ENCODE peak calls at places on chromosome 21, in seven cellular contexts. R is HFF-Myc; S is stimulated activated CD4-positive, alpha-beta T cell treated with anti-CD3 and anti-CD28 coated beads, Interleukin-2, amount 100 ng/mL, for 48 hours; B is HS-5; O is hippocampal formation; E is NCI-H1417; Q is NCI-H1105 treated with DMSO at 0.1 percent for 48 hours. D is an unnamed sample.

GRCh38 chr21:32803651-32804050 is 32.1 kb upstream of the PAXBP1 start:
- DNase-seq in B (no peak), R (no peak), O (no peak), S (no peak), Q (no peak), E (no peak), D (no peak)

GRCh38 chr21:16071082-16071481 is 341.3 kb downstream of the USP25 start:
- DNase-seq in S (no peak), E (peak), Q (peak), B (no peak), R (no peak), O (peak), D (no peak)

GRCh38 chr21:37435120-37435519 is 68.5 kb downstream of the DYRK1A start:
- DNase-seq in Q (peak), R (peak), S (no peak), E (peak), B (no peak), O (peak), D (peak)

GRCh38 chr21:30072496-30072895 is 94.1 kb downstream of the CLDN17 start:
- DNase-seq in S (no peak), O (no peak), E (peak), R (peak), B (peak), Q (no peak), D (no peak)

GRCh38 chr21:29834617-29835016 is 105.2 kb downstream of the GRIK1 start:
- DNase-seq in R (no peak), S (no peak), O (no peak), Q (no peak), B (no peak), E (no peak), D (no peak)

GRCh38 chr21:44709426-44710293 is 1.7 kb downstream of the TSPEAR start:
- DNase-seq in B (no peak), S (no peak), Q (peak), O (no peak), E (peak), R (no peak), D (no peak)

GRCh38 chr21:39444406-39445145 is 1.0 kb downstream of the LCA5L start:
- DNase-seq in O (no peak), S (no peak), E (peak), B (no peak), R (no peak), Q (no peak), D (no peak)

GRCh38 chr21:14757533-14758327 is 211.6 kb upstream of the SAMSN1 start:
- DNase-seq in B (no peak), R (no peak), Q (no peak), S (no peak), O (no peak), E (no peak), D (no peak)

GRCh38 chr21:37257526-37257966 is 9.6 kb downstream of the VPS26C start:
- DNase-seq in R (no peak), B (no peak), E (peak), O (no peak), Q (peak), S (peak), D (no peak)

GRCh38 chr21:28018741-28019669 is 973.7 kb downstream of the LTN1 start:
- DNase-seq in O (peak), B (no peak), R (no peak), S (no peak), E (no peak), Q (no peak), D (no peak)

GRCh38 chr21:42855143-42855936 is 24.0 kb downstream of the WDR4 start:
- DNase-seq in O (no peak), E (no peak), S (no peak), B (no peak), Q (no peak), R (no peak), D (no peak)

GRCh38 chr21:44331209-44331608 is 8.0 kb downstream of the CFAP410 start:
- DNase-seq in B (no peak), R (no peak), S (no peak), E (no peak), O (no peak), Q (no peak), D (no peak)

GRCh38 chr21:32494946-32495703 is 82.6 kb downstream of the EVA1C start:
- DNase-seq in O (no peak), B (no peak), E (no peak), R (peak), Q (no peak), S (no peak), D (peak)

GRCh38 chr21:39441502-39442475 is 3.8 kb downstream of the LCA5L start:
- DNase-seq in Q (peak), E (peak), R (no peak), S (peak), B (no peak), O (peak), D (no peak)

GRCh38 chr21:33478858-33479678 is 706 bp downstream of the TMEM50B start:
- DNase-seq in S (peak), R (no peak), Q (peak), B (no peak), O (no peak), E (peak), D (no peak)

GRCh38 chr21:14850394-14850793 is 214.4 kb downstream of the NRIP1 start:
- DNase-seq in E (no peak), S (no peak), O (no peak), B (peak), Q (no peak), R (no peak), D (no peak)

GRCh38 chr21:34642211-34643075 is 26.4 kb upstream of the CLIC6 start:
- DNase-seq in R (no peak), E (no peak), Q (no peak), S (no peak), O (no peak), B (no peak), D (no peak)

GRCh38 chr21:15992171-15992570 is 262.4 kb downstream of the USP25 start:
- DNase-seq in E (no peak), O (no peak), Q (no peak), R (no peak), B (peak), S (no peak), D (no peak)

GRCh38 chr21:32613436-32614043 is 1.4 kb upstream of the CFAP298 start:
- DNase-seq in B (no peak), R (no peak), O (no peak), S (no peak), Q (no peak), E (peak), D (no peak)

GRCh38 chr21:44445413-44445812 is 9.9 kb upstream of the LRRC3 start:
- DNase-seq in B (no peak), O (no peak), R (no peak), S (no peak), Q (no peak), E (no peak), D (no peak)

GRCh38 chr21:28294046-28294445 is 698.6 kb downstream of the LTN1 start:
- DNase-seq in B (peak), E (no peak), Q (no peak), S (no peak), R (no peak), O (no peak), D (no peak)

GRCh38 chr21:33411949-33412430 is 8.8 kb downstream of the IFNGR2 start:
- DNase-seq in O (no peak), R (no peak), B (no peak), S (no peak), Q (no peak), E (no peak), D (no peak)

GRCh38 chr21:41143596-41144325 is 24.2 kb upstream of the BACE2 start:
- DNase-seq in E (no peak), R (no peak), S (no peak), Q (no peak), B (no peak), O (no peak), D (no peak)

GRCh38 chr21:34814529-34814951 is 145.7 kb downstream of the CLIC6 start:
- DNase-seq in B (no peak), E (no peak), S (no peak), Q (no peak), R (no peak), O (no peak), D (no peak)